ENCODE peak calls at places on chromosomes 11 and 22, in seven cellular contexts. B is CD4-positive, alpha-beta memory T cell; U is pulmonary artery endothelial cell; H is naive thymus-derived CD4-positive, alpha-beta T cell; Q is Calu3; N is NCI-H1092; S is stimulated activated CD8-positive, alpha-beta memory T cell treated with anti-CD3 and anti-CD28 coated beads, Interleukin-12 subunit alpha, Interleukin-12 subunit beta, amount 100 ng/mL, for 4 hours. E is an unnamed sample.

GRCh38 chr11:27507561-27508322 is 1.2 kb upstream of the LIN7C start:
- DNase-seq in B (no peak), U (no peak), H (no peak), Q (no peak), N (no peak), S (no peak), E (no peak)

GRCh38 chr11:86978756-86979608 is 23.8 kb upstream of the FZD4 start:
- DNase-seq in B (peak), U (no peak), H (no peak), Q (no peak), N (no peak), S (no peak), E (no peak)

GRCh38 chr11:95512177-95512576 is 277.4 kb downstream of the FAM76B start:
- DNase-seq in B (no peak), U (no peak), H (no peak), Q (no peak), N (no peak), S (no peak), E (no peak)

GRCh38 chr11:40467771-40468170 is 991.7 kb downstream of the LRRC4C start:
- DNase-seq in B (no peak), U (no peak), H (no peak), Q (no peak), N (no peak), S (no peak), E (no peak)

GRCh38 chr11:59267196-59267595 is 54.5 kb upstream of the MPEG1 start:
- DNase-seq in B (no peak), U (no peak), H (no peak), Q (no peak), N (no peak), S (no peak), E (no peak)

GRCh38 chr11:131889760-131890620 is 519.6 kb downstream of the NTM start:
- DNase-seq in B (no peak), U (no peak), H (no peak), Q (no peak), N (no peak), S (no peak), E (no peak)

GRCh38 chr22:25712661-25713400 is 29.2 kb upstream of the MYO18B start:
- DNase-seq in B (no peak), U (no peak), H (no peak), Q (no peak), N (no peak), S (no peak), E (no peak)

GRCh38 chr11:95248666-95249467 is 17.9 kb upstream of the SESN3 start:
- DNase-seq in B (no peak), U (no peak), H (no peak), Q (no peak), N (no peak), S (no peak), E (peak)

GRCh38 chr22:17984114-17984513 is 40.2 kb downstream of the MICAL3 start:
- DNase-seq in B (no peak), U (no peak), H (no peak), Q (no peak), N (no peak), S (no peak), E (no peak)

GRCh38 chr11:1682225-1682901 is 14.6 kb upstream of the KRTAP5-6 start:
- DNase-seq in B (no peak), U (no peak), H (no peak), Q (no peak), N (no peak), S (no peak), E (no peak)

GRCh38 chr11:10038916-10039315 is 255.1 kb downstream of the SBF2 start:
- DNase-seq in B (no peak), U (no peak), H (no peak), Q (no peak), N (no peak), S (no peak), E (no peak)

GRCh38 chr11:17386331-17387084 is 2.0 kb downstream of the KCNJ11 start:
- DNase-seq in B (peak), U (no peak), H (no peak), Q (peak), N (peak), S (no peak), E (peak)

GRCh38 chr11:118659956-118660645 is 19.3 kb downstream of the TREH start:
- DNase-seq in B (no peak), U (no peak), H (no peak), Q (no peak), N (no peak), S (no peak), E (no peak)

GRCh38 chr11:31804439-31805036 is 6.6 kb downstream of the PAX6 start:
- DNase-seq in B (no peak), U (no peak), H (no peak), Q (no peak), N (no peak), S (no peak), E (peak)

GRCh38 chr11:61791737-61792309 is 576 bp downstream of the TMEM258 start:
- DNase-seq in B (peak), U (peak), H (no peak), Q (peak), N (peak), S (no peak), E (peak)

GRCh38 chr11:2518112-2518982 is 73.5 kb downstream of the KCNQ1 start:
- DNase-seq in B (no peak), U (no peak), H (no peak), Q (no peak), N (no peak), S (no peak), E (peak)

GRCh38 chr22:21592422-21592821 is 24.9 kb downstream of the UBE2L3 start:
- DNase-seq in B (no peak), U (no peak), H (no peak), Q (no peak), N (no peak), S (no peak), E (no peak)

GRCh38 chr11:44110231-44110679 is 14.8 kb downstream of the EXT2 start:
- DNase-seq in B (peak), U (peak), H (no peak), Q (peak), N (peak), S (peak), E (peak)

GRCh38 chr11:103806130-103806900 is 230.1 kb upstream of the DDI1 start:
- DNase-seq in B (no peak), U (no peak), H (no peak), Q (peak), N (no peak), S (no peak), E (no peak)

GRCh38 chr22:21591695-21592094 is 24.2 kb downstream of the UBE2L3 start:
- DNase-seq in B (no peak), U (no peak), H (no peak), Q (no peak), N (no peak), S (no peak), E (no peak)

GRCh38 chr11:102476812-102477211 is 24.2 kb upstream of the TMEM123 start:
- DNase-seq in B (peak), U (no peak), H (peak), Q (peak), N (no peak), S (no peak), E (no peak)

E was measured in WTC11.